ENCODE peak calls at places on chromosome 5, in nine cellular contexts. H is psoas muscle; J is stomach; Y is ACHN; L is DMS153; B is CD8-positive, alpha-beta T cell; P is tibial artery; R is left cardiac atrium; E is NCI-H1436. D is an unnamed sample.

GRCh38 chr5:90193185-90193822 is 216.3 kb downstream of the CETN3 start:
- DNase-seq in H (no peak), J (no peak), Y (no peak), L (no peak), B (no peak), P (no peak), R (no peak), E (no peak), D (no peak)

GRCh38 chr5:57817001-57817453 is 334.4 kb upstream of the ACTBL2 start:
- DNase-seq in H (no peak), J (no peak), Y (peak; percentile 46), L (no peak), B (no peak), P (no peak), R (no peak), E (no peak), D (no peak)

GRCh38 chr5:132226516-132227234 is 978 bp downstream of the P4HA2 start:
- DNase-seq in H (no peak), J (peak; percentile 25), Y (peak; percentile 19), L (no peak), B (no peak), P (no peak), R (peak; percentile 61), E (no peak), D (no peak)

GRCh38 chr5:158209219-158209908 is 350.4 kb upstream of the CLINT1 start:
- DNase-seq in H (no peak), J (no peak), Y (no peak), L (no peak), B (no peak), P (no peak), R (no peak), E (no peak), D (no peak)

GRCh38 chr5:111585291-111585690 is 73.0 kb upstream of the STARD4 start:
- DNase-seq in H (no peak), J (no peak), Y (no peak), L (no peak), B (no peak), P (no peak), R (no peak), E (no peak), D (no peak)

GRCh38 chr5:179801304-179802206 is 5.1 kb downstream of the MGAT4B start:
- DNase-seq in H (peak; percentile 93), J (peak; percentile 86), Y (no peak), L (no peak), B (peak; percentile 75), P (peak; percentile 87), R (peak; percentile 81), E (no peak), D (peak; percentile 71)

GRCh38 chr5:60722416-60722815 is 22.4 kb upstream of the DEPDC1B start:
- DNase-seq in H (no peak), J (no peak), Y (no peak), L (peak; percentile 94), B (no peak), P (no peak), R (no peak), E (peak; percentile 92), D (no peak)

GRCh38 chr5:9335754-9336495 is 209.9 kb downstream of the SEMA5A start:
- DNase-seq in H (no peak), J (no peak), Y (no peak), L (no peak), B (no peak), P (no peak), R (no peak), E (no peak), D (no peak)

GRCh38 chr5:177491429-177491945 is 5.9 kb downstream of the PDLIM7 start:
- DNase-seq in H (peak; percentile 77), J (no peak), Y (peak; percentile 28), L (no peak), B (no peak), P (peak; percentile 81), R (no peak), E (no peak), D (peak; percentile 26)

GRCh38 chr5:7473668-7474215 is 77.8 kb downstream of the ADCY2 start:
- DNase-seq in H (no peak), J (no peak), Y (no peak), L (no peak), B (no peak), P (no peak), R (no peak), E (no peak), D (no peak)

GRCh38 chr5:59390074-59390659 is 503.4 kb downstream of the PDE4D start:
- DNase-seq in H (no peak), J (no peak), Y (peak; percentile 38), L (no peak), B (no peak), P (no peak), R (no peak), E (peak; percentile 19), D (no peak)

GRCh38 chr5:167489202-167489601 is 802.2 kb upstream of the WWC1 start:
- DNase-seq in H (no peak), J (no peak), Y (no peak), L (no peak), B (no peak), P (no peak), R (no peak), E (no peak), D (no peak)

GRCh38 chr5:141692919-141693848 is 11.2 kb upstream of the ARAP3 start:
- DNase-seq in H (no peak), J (no peak), Y (peak; percentile 24), L (peak; percentile 40), B (peak; percentile 47), P (no peak), R (no peak), E (no peak), D (peak; percentile 54)

GRCh38 chr5:87650284-87650683 is 237.6 kb upstream of the CCNH start:
- DNase-seq in H (no peak), J (no peak), Y (no peak), L (no peak), B (no peak), P (no peak), R (no peak), E (no peak), D (no peak)

GRCh38 chr5:157309796-157310195 is 43.9 kb downstream of the CYFIP2 start:
- DNase-seq in H (no peak), J (no peak), Y (peak; percentile 21), L (no peak), B (no peak), P (no peak), R (no peak), E (no peak), D (no peak)

GRCh38 chr5:139700711-139701693 is 52.9 kb downstream of the CXXC5 start:
- DNase-seq in H (no peak), J (no peak), Y (no peak), L (no peak), B (no peak), P (no peak), R (no peak), E (no peak), D (no peak)